ENCODE peak calls at places on chromosomes 12 and 14, in ten cellular contexts. M is occipital lobe; E is NCI-H2227 treated with DMSO at 0.1 percent for 48 hours; P is sigmoid colon; Y is MCF 10A; U is AG20443; S is HT-29; F is stimulated activated CD4-positive, alpha-beta T cell treated with anti-CD3 and anti-CD28 coated beads, Interleukin-15, amount 100 ng/mL, for 1 hour; O is iris pigment epithelial cell; N is T follicular helper cell. I is an unnamed sample.
A peak's percentile ranks its signal among the peaks of the same experiment; 100 is the strongest.

GRCh38 chr14:87002831-87003230 is 990.2 kb downstream of the GALC start:
- DNase-seq in P (no peak), N (no peak), U (no peak), M (no peak), O (no peak), E (no peak), F (no peak), Y (no peak), S (no peak), I (no peak)

GRCh38 chr12:26198742-26199141 is 3.4 kb downstream of the SSPN start:
- DNase-seq in U (peak; percentile 65), Y (peak; percentile 53), M (no peak), E (no peak), O (peak; percentile 57), P (peak; percentile 76), N (no peak), S (no peak), F (no peak), I (peak; percentile 26)

GRCh38 chr12:18467636-18468520 is 206.6 kb downstream of the PIK3C2G start:
- DNase-seq in U (no peak), O (no peak), P (no peak), S (no peak), F (no peak), E (no peak), N (no peak), M (no peak), Y (no peak), I (no peak)

GRCh38 chr14:67428501-67429031 is 16.6 kb upstream of the PLEK2 start:
- DNase-seq in U (peak; percentile 73), F (no peak), N (no peak), P (no peak), Y (peak; percentile 66), M (no peak), S (peak; percentile 52), E (no peak), O (peak; percentile 87), I (peak; percentile 45)

GRCh38 chr14:65502676-65503124 is 90.2 kb downstream of the FUT8 start:
- DNase-seq in S (no peak), Y (peak; percentile 74), F (no peak), P (no peak), M (no peak), O (peak; percentile 80), U (no peak), E (no peak), N (no peak), I (peak; percentile 79)

GRCh38 chr14:74261288-74261687 is 22.0 kb downstream of the VSX2 start:
- DNase-seq in P (no peak), E (no peak), U (no peak), N (no peak), S (no peak), Y (peak; percentile 30), F (no peak), O (no peak), M (no peak), I (no peak)

GRCh38 chr12:8773456-8773855 is 49.0 kb upstream of the A2ML1 start:
- DNase-seq in M (no peak), P (no peak), O (no peak), U (no peak), E (no peak), Y (no peak), N (no peak), F (no peak), S (no peak), I (no peak)

GRCh38 chr12:3195337-3195736 is 118.2 kb downstream of the TSPAN9 start:
- DNase-seq in S (no peak), P (no peak), O (no peak), Y (no peak), F (no peak), U (no peak), M (no peak), N (no peak), E (no peak), I (no peak)

GRCh38 chr14:52327374-52328226 is 13.5 kb downstream of the PTGER2 start:
- DNase-seq in Y (peak; percentile 53), M (no peak), E (no peak), N (no peak), P (no peak), F (no peak), S (no peak), U (no peak), O (no peak), I (no peak)

GRCh38 chr12:113867258-113867657 is 98.9 kb downstream of the RBM19 start:
- DNase-seq in N (no peak), P (no peak), U (peak; percentile 57), O (peak; percentile 27), S (no peak), F (no peak), Y (no peak), E (no peak), M (no peak), I (peak; percentile 41)

GRCh38 chr12:40016960-40017359 is 88.9 kb downstream of the SLC2A13 start:
- DNase-seq in O (peak; percentile 40), N (no peak), M (no peak), P (no peak), E (no peak), U (no peak), S (no peak), Y (no peak), F (no peak), I (no peak)

GRCh38 chr12:98752726-98753125 is 107.6 kb downstream of the APAF1 start:
- DNase-seq in S (no peak), M (peak; percentile 24), F (no peak), U (peak; percentile 61), O (peak; percentile 10), E (no peak), N (no peak), Y (peak; percentile 39), P (no peak), I (no peak)

GRCh38 chr12:15756822-15757221 is 32.4 kb downstream of the EPS8 start:
- DNase-seq in U (peak; percentile 37), S (no peak), F (no peak), Y (no peak), N (no peak), M (no peak), E (no peak), O (peak; percentile 53), P (no peak), I (no peak)

GRCh38 chr12:74722709-74723108 is 185.1 kb downstream of the ATXN7L3B start:
- DNase-seq in U (no peak), Y (no peak), P (no peak), N (no peak), M (no peak), O (peak; percentile 2), E (no peak), F (no peak), S (no peak), I (peak; percentile 88)

GRCh38 chr14:99479160-99479902 is 1.3 kb downstream of the SETD3 start:
- DNase-seq in S (peak; percentile 13), U (no peak), F (no peak), N (no peak), Y (no peak), P (no peak), E (no peak), O (peak; percentile 29), M (no peak), I (peak; percentile 22)